ENCODE peak calls at places on chromosomes 12 and 14, in seven cellular contexts. O is cortex of kidney; J is amniotic stem cell; E is stimulated activated CD4-positive, alpha-beta T cell treated with anti-CD3 and anti-CD28 coated beads, Interleukin-2, amount 100 ng/mL, for 4 hours; T is AG04449; U is B cell; X is AG04450. N is an unnamed sample.

GRCh38 chr12:32917094-32917611 is 20.6 kb upstream of the PKP2 start:
- DNase-seq in X (no peak), O (no peak), J (no peak), E (no peak), U (no peak), T (no peak), N (no peak)

GRCh38 chr12:55842681-55843429 is at the start of gene MMP19:
- DNase-seq in O (no peak), U (no peak), X (peak), J (peak), T (peak), E (no peak), N (no peak)

GRCh38 chr12:65948320-65949008 is 124.2 kb downstream of the HMGA2 start:
- DNase-seq in J (peak), T (no peak), U (no peak), O (no peak), X (peak), E (no peak), N (no peak)

GRCh38 chr12:13610280-13610679 is 371.1 kb downstream of the GRIN2B start:
- DNase-seq in J (no peak), T (no peak), O (no peak), X (no peak), E (no peak), U (no peak), N (no peak)

GRCh38 chr14:76870146-76870545 is 43.9 kb downstream of the LRRC74A start:
- DNase-seq in O (no peak), X (no peak), T (no peak), J (no peak), E (no peak), U (no peak), N (peak)

GRCh38 chr12:117660896-117661295 is 299.5 kb upstream of the NOS1 start:
- DNase-seq in X (no peak), T (no peak), J (no peak), O (no peak), E (no peak), U (no peak), N (no peak)

GRCh38 chr12:95262808-95263207 is 45.2 kb downstream of the VEZT start:
- DNase-seq in O (no peak), E (no peak), U (no peak), X (no peak), J (no peak), T (no peak), N (no peak)

GRCh38 chr12:106855221-106855758 is 80.8 kb downstream of the RIC8B start:
- DNase-seq in J (no peak), E (no peak), U (no peak), X (no peak), T (no peak), O (no peak), N (no peak)

GRCh38 chr14:32805979-32806378 is 132.7 kb upstream of the NPAS3 start:
- DNase-seq in O (no peak), U (no peak), J (no peak), E (no peak), X (no peak), T (no peak), N (no peak)

GRCh38 chr14:104393199-104393897 is 186.2 kb upstream of the C14orf180 start:
- DNase-seq in E (no peak), O (no peak), T (no peak), X (no peak), U (no peak), J (no peak), N (peak)

GRCh38 chr12:16330554-16330953 is 16.9 kb upstream of the MGST1 start:
- DNase-seq in X (no peak), J (no peak), O (no peak), T (no peak), E (no peak), U (no peak), N (no peak)

GRCh38 chr12:46024099-46024498 is 33.7 kb upstream of the SCAF11 start:
- DNase-seq in J (no peak), E (no peak), T (no peak), O (no peak), X (no peak), U (no peak), N (no peak)

N was measured in SK-N-SH.